ENCODE peak calls at places on chromosomes 6 and 20, in eight cellular contexts. B, H, Y, E, Q, N, R and I are unnamed samples.

GRCh38 chr6:28496099-28496779 is 19.4 kb downstream of the GPX6 start:
- DNase-seq in B (peak), H (no peak), Y (peak), E (no peak), Q (no peak), N (no peak), R (peak), I (no peak)

GRCh38 chr6:14274552-14275492 is 157.2 kb downstream of the CD83 start:
- DNase-seq in B (no peak), H (no peak), Y (no peak), E (no peak), Q (no peak), N (no peak), R (no peak), I (no peak)

GRCh38 chr20:24737212-24737850 is 211.7 kb upstream of the CST7 start:
- DNase-seq in B (no peak), H (no peak), Y (no peak), E (no peak), Q (no peak), N (no peak), R (no peak), I (no peak)

GRCh38 chr6:158634695-158635426 is 9.7 kb downstream of the DYNLT1 start:
- DNase-seq in B (no peak), H (no peak), Y (no peak), E (no peak), Q (no peak), N (no peak), R (no peak), I (no peak)

GRCh38 chr20:57385940-57386339 is 5.3 kb upstream of the RBM38 start:
- DNase-seq in B (no peak), H (no peak), Y (no peak), E (no peak), Q (no peak), N (no peak), R (no peak), I (no peak)

GRCh38 chr20:16005612-16006493 is 567.4 kb downstream of the KIF16B start:
- DNase-seq in B (no peak), H (no peak), Y (no peak), E (no peak), Q (no peak), N (no peak), R (no peak), I (no peak)

GRCh38 chr6:131602913-131603312 is 25.1 kb downstream of the MED23 start:
- DNase-seq in B (peak), H (no peak), Y (peak), E (no peak), Q (no peak), N (no peak), R (peak), I (no peak)

GRCh38 chr20:63060057-63060991 is 53.6 kb upstream of the BHLHE23 start:
- DNase-seq in B (no peak), H (no peak), Y (no peak), E (no peak), Q (no peak), N (no peak), R (peak), I (peak)

GRCh38 chr20:12287575-12287974 is 369.9 kb downstream of the BTBD3 start:
- DNase-seq in B (no peak), H (no peak), Y (peak), E (no peak), Q (no peak), N (no peak), R (no peak), I (no peak)

GRCh38 chr20:62918830-62919229 is 7.5 kb downstream of the DIDO1 start:
- DNase-seq in B (no peak), H (peak), Y (no peak), E (no peak), Q (no peak), N (no peak), R (no peak), I (no peak)

GRCh38 chr6:11414564-11414963 is 123.0 kb upstream of the TMEM170B start:
- DNase-seq in B (no peak), H (peak), Y (no peak), E (no peak), Q (peak), N (no peak), R (no peak), I (no peak)

GRCh38 chr20:58048096-58048702 is 180.3 kb downstream of the ANKRD60 start:
- DNase-seq in B (peak), H (peak), Y (peak), E (no peak), Q (no peak), N (no peak), R (peak), I (no peak)

DNA sequence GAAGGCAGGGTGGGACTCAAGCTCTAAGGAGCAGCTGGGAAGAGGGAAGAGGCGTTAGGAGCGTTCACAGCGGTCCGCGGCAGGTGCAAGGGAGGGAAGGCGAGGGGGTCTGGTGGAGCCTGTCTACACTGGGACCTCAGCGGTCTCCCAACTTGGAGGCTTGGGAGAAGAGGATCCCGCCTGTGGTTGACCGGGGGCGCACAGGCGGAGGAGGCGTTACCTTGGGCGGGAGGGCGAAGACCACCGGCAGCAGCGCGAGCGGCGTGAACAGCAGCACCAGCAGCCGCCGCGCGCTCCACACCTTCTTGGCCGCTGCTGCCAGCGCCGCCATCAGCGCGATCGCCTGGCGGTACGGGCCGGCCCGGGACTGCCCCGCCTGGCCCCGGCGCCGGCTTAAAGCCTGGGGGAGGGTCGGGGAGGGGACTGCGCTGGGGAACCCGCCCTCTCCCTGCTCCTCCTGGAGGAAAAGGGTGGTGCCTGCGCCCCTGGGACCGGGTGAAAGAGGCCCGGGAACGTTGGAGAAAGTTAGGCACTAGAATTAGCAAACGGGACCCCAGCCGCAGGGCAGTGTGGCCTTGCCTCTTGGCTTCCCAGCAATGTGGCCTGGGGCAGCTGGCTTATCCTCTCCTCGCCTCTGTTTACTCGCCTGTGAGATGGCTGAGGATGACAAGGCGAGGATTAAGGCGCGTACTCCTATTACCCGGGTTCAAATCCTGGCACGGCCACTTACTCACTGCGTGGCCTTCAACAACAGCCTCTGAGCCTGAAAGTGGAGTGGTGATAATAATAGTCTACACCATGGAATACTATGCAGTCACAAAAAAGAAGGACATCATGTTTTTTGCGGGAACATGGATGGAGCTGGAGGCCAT is at the start of gene SLC13A3:
- DNase-seq in B (no peak), H (no peak), Y (no peak), E (no peak), Q (no peak), N (no peak), R (no peak), I (no peak)
- H3K4me3 ChIP-seq in B (peak), H (no peak), Y (no peak), E (peak), Q (no peak), N (peak), R (no peak), I (peak)

DNA sequence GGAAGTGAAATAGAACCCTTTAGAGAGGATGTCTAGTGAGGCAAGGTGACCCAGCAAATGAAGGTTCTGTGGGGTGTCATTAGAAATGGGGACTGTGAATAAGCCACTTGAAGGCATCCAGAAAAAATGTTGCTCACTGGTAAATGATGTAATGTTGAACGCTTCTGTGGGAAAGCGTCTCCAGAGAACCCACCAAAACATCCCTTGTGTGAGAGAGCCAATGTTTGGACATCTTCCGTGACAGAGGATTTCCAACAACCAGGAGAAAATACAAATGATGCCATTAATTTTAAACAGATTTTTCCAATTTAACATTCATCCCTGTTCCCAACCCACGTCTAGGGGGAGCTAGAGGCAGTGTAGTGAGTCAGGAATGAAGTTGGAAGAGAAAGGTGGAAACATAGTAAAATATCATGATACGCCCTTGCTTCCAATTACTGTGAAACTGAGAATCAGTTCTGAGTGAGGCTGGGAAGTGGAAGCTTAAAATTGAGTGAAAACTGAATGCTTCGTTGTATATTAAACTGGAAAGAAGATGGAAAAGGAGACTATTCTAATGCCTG is 584.2 kb downstream of the CD109 start:
- DNase-seq in B (no peak), H (no peak), Y (no peak), E (no peak), Q (no peak), N (no peak), R (no peak), I (no peak)
- TF ChIP-seq CTCF in B (peak), H (no peak), Y (peak), E (no peak), Q (no peak), N (no peak), R (peak), I (no peak)

GRCh38 chr6:85498596-85499258 is 48.8 kb downstream of the NT5E start:
- DNase-seq in B (peak), H (no peak), Y (peak), E (no peak), Q (no peak), N (no peak), R (peak), I (no peak)

GRCh38 chr6:85494551-85495337 is 44.9 kb downstream of the NT5E start:
- DNase-seq in B (peak), H (no peak), Y (no peak), E (no peak), Q (no peak), N (no peak), R (peak), I (no peak)

GRCh38 chr6:85493389-85493788 is 43.5 kb downstream of the NT5E start:
- DNase-seq in B (no peak), H (no peak), Y (no peak), E (no peak), Q (no peak), N (no peak), R (no peak), I (no peak)

GRCh38 chr6:85496856-85497255 is 47.0 kb downstream of the NT5E start:
- DNase-seq in B (no peak), H (no peak), Y (no peak), E (no peak), Q (no peak), N (no peak), R (no peak), I (no peak)

GRCh38 chr6:85496009-85496579 is 46.2 kb downstream of the NT5E start:
- DNase-seq in B (no peak), H (peak), Y (no peak), E (no peak), Q (peak), N (no peak), R (no peak), I (no peak)
- H3K4me3 ChIP-seq in B (no peak), H (no peak), Y (no peak), E (no peak), Q (no peak), N (no peak), R (no peak), I (no peak)

GRCh38 chr6:40874495-40874894 is 164.5 kb downstream of the UNC5CL start:
- DNase-seq in B (no peak), H (no peak), Y (no peak), E (no peak), Q (no peak), N (no peak), R (no peak), I (no peak)
- TF ChIP-seq CTCF in B (no peak), H (no peak), Y (no peak), E (no peak), Q (no peak), N (no peak), R (no peak), I (no peak)

GRCh38 chr6:36443498-36443844 is 671 bp downstream of the KCTD20 start:
- DNase-seq in B (peak), H (no peak), Y (no peak), E (no peak), Q (no peak), N (no peak), R (no peak), I (no peak)

GRCh38 chr6:36442671-36443497 is at the start of the genes KCTD20 and PXT1:
- DNase-seq in B (peak), H (peak), Y (peak), E (peak), Q (peak), N (peak), R (peak), I (peak)

GRCh38 chr6:36442083-36442670 is 477 bp downstream of the PXT1 start:
- DNase-seq in B (no peak), H (peak), Y (no peak), E (no peak), Q (no peak), N (no peak), R (no peak), I (no peak)

GRCh38 chr6:36443951-36444428 is 1.2 kb downstream of the KCTD20 start:
- DNase-seq in B (peak), H (peak), Y (peak), E (no peak), Q (no peak), N (no peak), R (peak), I (no peak)

DNA sequence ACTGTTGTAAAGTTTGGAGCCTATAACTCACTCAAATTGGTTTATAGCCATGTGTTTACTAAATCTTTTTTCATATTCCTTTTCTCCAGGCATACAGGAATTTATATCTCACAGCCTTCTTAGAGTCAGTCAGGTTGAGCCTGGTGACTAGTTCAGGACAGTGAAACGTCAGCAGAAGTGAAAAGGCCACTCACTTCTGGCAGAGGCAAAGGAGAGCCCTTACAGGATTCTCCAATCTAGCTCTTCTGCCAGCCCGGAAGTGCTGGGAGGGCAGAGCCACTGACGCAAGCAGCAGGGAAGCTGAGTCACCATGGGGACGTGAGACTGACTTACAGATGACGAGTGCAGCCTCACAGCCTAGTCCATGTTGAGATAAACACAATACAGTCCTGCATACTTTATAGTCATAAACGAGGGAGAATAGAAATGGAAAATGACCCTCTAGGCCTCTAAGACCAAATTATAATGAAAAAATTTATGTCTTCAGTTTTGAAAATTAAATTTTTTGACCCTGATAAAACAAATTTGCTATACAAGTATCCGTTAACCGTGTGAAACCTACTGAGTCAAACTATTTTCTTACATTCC is 1.3 kb downstream of the PXT1 start:
- DNase-seq in B (peak), H (peak), Y (peak), E (peak), Q (peak), N (peak), R (peak), I (peak)
- H3K4me3 ChIP-seq in B (no peak), H (peak), Y (no peak), E (no peak), Q (no peak), N (no peak), R (no peak), I (peak)

GRCh38 chr6:51554029-51554428 is 533.4 kb downstream of the PKHD1 start:
- DNase-seq in B (no peak), H (no peak), Y (no peak), E (no peak), Q (no peak), N (no peak), R (no peak), I (no peak)

GRCh38 chr6:51553246-51554015 is 534.0 kb downstream of the PKHD1 start:
- DNase-seq in B (no peak), H (no peak), Y (no peak), E (no peak), Q (no peak), N (no peak), R (no peak), I (no peak)

GRCh38 chr6:51562198-51562597 is 525.2 kb downstream of the PKHD1 start:
- DNase-seq in B (no peak), H (peak), Y (no peak), E (no peak), Q (peak), N (no peak), R (no peak), I (no peak)

GRCh38 chr6:51559059-51559458 is 528.4 kb downstream of the PKHD1 start:
- DNase-seq in B (no peak), H (peak), Y (no peak), E (no peak), Q (no peak), N (no peak), R (no peak), I (no peak)
- TF ChIP-seq CTCF in B (no peak), H (no peak), Y (no peak), E (no peak), Q (no peak), N (no peak), R (no peak), I (peak)

GRCh38 chr20:35263609-35264223 is 14.2 kb downstream of the MMP24OS start:
- DNase-seq in B (no peak), H (no peak), Y (no peak), E (no peak), Q (no peak), N (no peak), R (no peak), I (peak)
- H3K4me3 ChIP-seq in B (no peak), H (no peak), Y (no peak), E (no peak), Q (no peak), N (peak), R (no peak), I (no peak)

DNA sequence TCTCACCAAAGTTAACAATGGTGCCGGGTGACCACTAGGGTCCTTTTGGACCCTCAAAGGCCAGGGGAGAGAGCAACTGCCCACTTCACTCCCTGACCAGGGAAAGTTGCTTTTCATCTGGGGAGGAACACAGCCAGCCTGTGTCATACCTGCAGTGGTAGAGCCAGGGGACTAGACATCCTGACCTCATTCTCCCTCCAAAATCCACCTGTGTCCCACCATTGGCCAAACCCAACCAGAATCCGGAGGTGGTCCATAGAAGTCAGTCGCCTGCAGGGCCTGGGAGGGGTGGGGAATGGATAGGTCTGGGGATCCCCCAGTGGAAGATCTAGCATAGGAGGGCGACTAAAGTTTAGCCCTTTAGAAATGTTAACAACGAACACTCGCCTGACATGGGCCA is 12.8 kb downstream of the PFDN4 start:
- DNase-seq in B (no peak), H (no peak), Y (no peak), E (no peak), Q (no peak), N (no peak), R (no peak), I (no peak)
- TF ChIP-seq CTCF in B (no peak), H (no peak), Y (no peak), E (no peak), Q (no peak), N (no peak), R (no peak), I (no peak)